ENCODE peak calls at places on chromosomes 5 and 9, in six cellular contexts. One of them, this sample, is unnamed.

GRCh38 chr5:9468070-9468388 is 77.8 kb downstream of the SEMA5A start:
- DNase-seq in GM23248: peak; percentile 97
- DNase-seq in GM12878: no peak
- DNase-seq in neural progenitor cell: no peak
- DNase-seq in hepatocyte: peak; percentile 76
- DNase-seq in A673: no peak
- DNase-seq in this sample: no peak

GRCh38 chr9:131654857-131655577 is 84.9 kb downstream of the RAPGEF1 start:
- DNase-seq in GM23248: no peak
- DNase-seq in GM12878: no peak
- DNase-seq in neural progenitor cell: no peak
- DNase-seq in hepatocyte: peak; percentile 75
- DNase-seq in A673: no peak
- DNase-seq in this sample: peak; percentile 95

GRCh38 chr5:165631235-165631634 is 2125.8 kb downstream of the MAT2B start:
- DNase-seq in GM23248: no peak
- DNase-seq in GM12878: no peak
- DNase-seq in neural progenitor cell: no peak
- DNase-seq in hepatocyte: no peak
- DNase-seq in A673: no peak
- DNase-seq in this sample: no peak

GRCh38 chr9:17065062-17065461 is 69.8 kb upstream of the CNTLN start:
- DNase-seq in GM23248: no peak
- DNase-seq in GM12878: no peak
- DNase-seq in neural progenitor cell: no peak
- DNase-seq in hepatocyte: no peak
- DNase-seq in A673: no peak
- DNase-seq in this sample: no peak

GRCh38 chr9:71796368-71796767 is 28.1 kb upstream of the CEMIP2 start:
- DNase-seq in GM23248: no peak
- DNase-seq in GM12878: peak; percentile 31
- DNase-seq in neural progenitor cell: no peak
- DNase-seq in hepatocyte: no peak
- DNase-seq in A673: no peak
- DNase-seq in this sample: no peak

GRCh38 chr9:110949081-110949480 is 89.2 kb downstream of the LPAR1 start:
- DNase-seq in GM23248: no peak
- DNase-seq in GM12878: no peak
- DNase-seq in neural progenitor cell: no peak
- DNase-seq in hepatocyte: no peak
- DNase-seq in A673: peak; percentile 66
- DNase-seq in this sample: no peak

GRCh38 chr5:1923766-1924165 is 41.0 kb upstream of the IRX4 start:
- DNase-seq in GM23248: no peak
- DNase-seq in GM12878: no peak
- DNase-seq in neural progenitor cell: no peak
- DNase-seq in hepatocyte: no peak
- DNase-seq in A673: no peak
- DNase-seq in this sample: no peak

GRCh38 chr9:6811436-6811835 is 53.7 kb downstream of the KDM4C start:
- DNase-seq in GM23248: peak; percentile 3
- DNase-seq in GM12878: no peak
- DNase-seq in neural progenitor cell: no peak
- DNase-seq in hepatocyte: no peak
- DNase-seq in A673: no peak
- DNase-seq in this sample: no peak

GRCh38 chr9:19493174-19493811 is 84.5 kb downstream of the ACER2 start:
- DNase-seq in GM23248: peak; percentile 83
- DNase-seq in GM12878: peak; percentile 11
- DNase-seq in neural progenitor cell: peak; percentile 69
- DNase-seq in hepatocyte: peak; percentile 76
- DNase-seq in A673: peak; percentile 44
- DNase-seq in this sample: peak; percentile 19

GRCh38 chr5:151648988-151649387 is 37.7 kb downstream of the SPARC start:
- DNase-seq in GM23248: no peak
- DNase-seq in GM12878: no peak
- DNase-seq in neural progenitor cell: peak; percentile 55
- DNase-seq in hepatocyte: no peak
- DNase-seq in A673: no peak
- DNase-seq in this sample: no peak

GRCh38 chr5:59099270-59099994 is 516.6 kb downstream of the RAB3C start:
- DNase-seq in GM23248: peak; percentile 86
- DNase-seq in GM12878: no peak
- DNase-seq in neural progenitor cell: no peak
- DNase-seq in hepatocyte: peak; percentile 43
- DNase-seq in A673: no peak
- DNase-seq in this sample: no peak

GRCh38 chr5:4584982-4585381 is 555.1 kb upstream of the ADAMTS16 start:
- DNase-seq in GM23248: peak; percentile 46
- DNase-seq in GM12878: no peak
- DNase-seq in neural progenitor cell: no peak
- DNase-seq in hepatocyte: peak; percentile 11
- DNase-seq in A673: no peak
- DNase-seq in this sample: no peak

GRCh38 chr5:80191991-80192398 is 63.9 kb downstream of the SERINC5 start:
- DNase-seq in GM23248: peak; percentile 22
- DNase-seq in GM12878: no peak
- DNase-seq in neural progenitor cell: peak; percentile 67
- DNase-seq in hepatocyte: no peak
- DNase-seq in A673: no peak
- DNase-seq in this sample: no peak

GRCh38 chr5:161925960-161926359 is 78.0 kb downstream of the GABRA1 start:
- DNase-seq in GM23248: no peak
- DNase-seq in GM12878: no peak
- DNase-seq in neural progenitor cell: no peak
- DNase-seq in hepatocyte: no peak
- DNase-seq in A673: no peak
- DNase-seq in this sample: no peak

GRCh38 chr5:131550606-131551005 is 84.4 kb downstream of the RAPGEF6 start:
- DNase-seq in GM23248: no peak
- DNase-seq in GM12878: no peak
- DNase-seq in neural progenitor cell: no peak
- DNase-seq in hepatocyte: no peak
- DNase-seq in A673: no peak
- DNase-seq in this sample: no peak

GRCh38 chr5:120108586-120109254 is 355.4 kb upstream of the PRR16 start:
- DNase-seq in GM23248: peak; percentile 70
- DNase-seq in GM12878: no peak
- DNase-seq in neural progenitor cell: no peak
- DNase-seq in hepatocyte: no peak
- DNase-seq in A673: no peak
- DNase-seq in this sample: no peak

GRCh38 chr5:143687604-143688003 is 124.4 kb upstream of the HMHB1 start:
- DNase-seq in GM23248: no peak
- DNase-seq in GM12878: no peak
- DNase-seq in neural progenitor cell: no peak
- DNase-seq in hepatocyte: no peak
- DNase-seq in A673: no peak
- DNase-seq in this sample: no peak

GRCh38 chr5:2981035-2981434 is 229.6 kb upstream of the IRX2 start:
- DNase-seq in GM23248: no peak
- DNase-seq in GM12878: no peak
- DNase-seq in neural progenitor cell: no peak
- DNase-seq in hepatocyte: no peak
- DNase-seq in A673: no peak
- DNase-seq in this sample: no peak

DNA sequence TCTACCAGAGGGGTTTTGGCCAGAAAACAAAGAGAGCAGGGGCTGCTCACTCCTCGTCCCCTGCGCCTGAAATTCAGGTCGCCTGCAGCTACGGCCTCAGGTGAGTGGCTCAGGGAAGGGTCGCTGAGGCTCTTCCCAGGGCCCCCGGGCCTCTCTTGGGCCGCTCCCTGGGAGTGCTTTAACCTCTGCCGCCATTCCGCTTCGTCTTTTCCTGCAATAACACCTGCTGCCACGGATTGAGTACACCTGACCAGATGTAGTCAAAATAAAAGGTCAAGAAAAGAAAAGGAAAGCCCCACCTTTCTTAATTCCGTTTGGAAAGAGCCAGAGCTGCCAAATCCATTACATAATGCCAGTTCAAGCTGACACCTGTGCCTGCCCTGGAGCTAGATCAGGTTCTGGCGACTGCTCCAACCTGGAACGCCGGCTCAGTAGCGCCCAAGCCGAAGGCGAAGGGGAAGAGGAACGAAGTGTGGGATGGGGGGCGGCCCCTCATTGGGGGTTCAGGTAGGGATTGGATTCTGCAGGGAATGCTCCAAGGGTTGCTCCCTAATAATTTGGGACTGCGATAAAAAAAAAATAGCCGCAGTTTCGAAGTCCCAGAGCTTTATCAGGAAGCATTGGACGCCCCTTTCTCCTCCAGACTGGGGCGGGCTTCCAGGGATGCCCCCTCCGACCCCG is 193.9 kb downstream of the MEF2C start:
- DNase-seq in GM23248: no peak
- DNase-seq in GM12878: no peak
- DNase-seq in neural progenitor cell: no peak
- DNase-seq in hepatocyte: no peak
- DNase-seq in A673: no peak
- DNase-seq in this sample: no peak
- TF ChIP-seq EZH2 in GM23248: no peak
- TF ChIP-seq EZH2 in GM12878: no peak
- TF ChIP-seq EZH2 in neural progenitor cell: peak; percentile 89
- TF ChIP-seq EZH2 in hepatocyte: peak; percentile 88
- TF ChIP-seq EZH2 in A673: no peak
- TF ChIP-seq EZH2 in this sample: no peak

DNA sequence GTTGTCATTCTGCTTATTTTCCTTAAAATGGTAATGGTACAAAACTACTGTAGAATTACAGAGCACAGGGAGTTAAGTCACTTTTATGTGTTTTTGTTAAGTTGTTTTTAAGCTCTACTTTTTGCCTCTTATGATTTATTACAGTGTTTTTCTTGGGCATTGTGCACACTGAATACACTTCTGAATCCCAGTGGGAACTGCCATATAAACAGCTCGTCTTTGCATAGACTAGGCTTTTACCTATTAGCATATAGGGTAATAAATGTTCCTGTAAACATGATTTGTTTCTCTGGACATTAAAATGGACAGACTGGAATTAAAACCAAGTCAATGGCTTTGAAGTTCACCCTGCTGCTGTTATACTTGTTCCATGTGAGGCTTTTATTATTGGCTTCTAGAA is 12.2 kb downstream of the KLF9 start:
- DNase-seq in GM23248: no peak
- DNase-seq in GM12878: no peak
- DNase-seq in neural progenitor cell: no peak
- DNase-seq in hepatocyte: no peak
- DNase-seq in A673: no peak
- DNase-seq in this sample: no peak
- H3K4me1 ChIP-seq in GM23248: peaks cover 38% of the 10 kb centered on the region
- H3K4me1 ChIP-seq in GM12878: peaks cover 17% of the 10 kb centered on the region
- H3K4me1 ChIP-seq in neural progenitor cell: peaks cover 14% of the 10 kb centered on the region
- H3K4me1 ChIP-seq in hepatocyte: peaks cover 11% of the 10 kb centered on the region
- H3K4me1 ChIP-seq in A673: peaks cover 4% of the 10 kb centered on the region
- H3K4me1 ChIP-seq in this sample: peaks cover 7% of the 10 kb centered on the region

DNA sequence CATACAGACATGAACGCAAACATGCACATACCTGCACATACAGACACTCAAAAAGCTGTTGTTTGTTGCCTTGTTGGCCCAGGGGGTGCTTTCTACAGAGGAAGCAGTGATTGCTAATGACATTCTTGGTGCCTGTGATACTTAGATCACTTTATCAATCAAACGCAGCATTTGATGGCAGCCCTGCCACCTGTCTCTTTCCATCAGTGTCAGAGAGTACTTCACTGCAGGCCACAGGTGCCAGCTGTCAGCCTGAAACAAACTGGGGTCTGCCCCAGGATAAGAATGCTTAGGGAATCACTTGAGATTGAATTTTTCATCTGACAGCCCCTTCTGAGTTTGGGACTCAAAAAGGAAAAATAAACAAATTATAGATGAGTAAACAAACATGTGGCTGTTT is 388.9 kb upstream of the SGCD start:
- DNase-seq in GM23248: no peak
- DNase-seq in GM12878: no peak
- DNase-seq in neural progenitor cell: no peak
- DNase-seq in hepatocyte: no peak
- DNase-seq in A673: no peak
- DNase-seq in this sample: no peak
- H3K4me3 ChIP-seq in GM23248: no peak overlapping the region
- H3K4me3 ChIP-seq in GM12878: no peak overlapping the region
- H3K4me3 ChIP-seq in neural progenitor cell: no peak overlapping the region
- H3K4me3 ChIP-seq in hepatocyte: no peak overlapping the region
- H3K4me3 ChIP-seq in A673: no peak overlapping the region
- H3K4me3 ChIP-seq in this sample: no peak overlapping the region

GRCh38 chr9:136630662-136630992 is 32.1 kb upstream of the EGFL7 start:
- DNase-seq in GM23248: no peak
- DNase-seq in GM12878: no peak
- DNase-seq in neural progenitor cell: no peak
- DNase-seq in hepatocyte: no peak
- DNase-seq in A673: no peak
- DNase-seq in this sample: no peak

GRCh38 chr9:136628287-136628686 is 34.4 kb upstream of the EGFL7 start:
- DNase-seq in GM23248: no peak
- DNase-seq in GM12878: no peak
- DNase-seq in neural progenitor cell: no peak
- DNase-seq in hepatocyte: no peak
- DNase-seq in A673: no peak
- DNase-seq in this sample: no peak

GRCh38 chr9:136629879-136630661 is 32.6 kb upstream of the EGFL7 start:
- DNase-seq in GM23248: peak; percentile 44
- DNase-seq in GM12878: no peak
- DNase-seq in neural progenitor cell: peak; percentile 90
- DNase-seq in hepatocyte: peak; percentile 80
- DNase-seq in A673: peak; percentile 75
- DNase-seq in this sample: peak; percentile 15

GRCh38 chr9:136629001-136629878 is 33.5 kb upstream of the EGFL7 start:
- DNase-seq in GM23248: no peak
- DNase-seq in GM12878: no peak
- DNase-seq in neural progenitor cell: no peak
- DNase-seq in hepatocyte: no peak
- DNase-seq in A673: no peak
- DNase-seq in this sample: no peak

GRCh38 chr9:136631038-136632000 is 31.4 kb upstream of the EGFL7 start:
- DNase-seq in GM23248: peak; percentile 80
- DNase-seq in GM12878: peak; percentile 40
- DNase-seq in neural progenitor cell: peak; percentile 87
- DNase-seq in hepatocyte: peak; percentile 87
- DNase-seq in A673: peak; percentile 89
- DNase-seq in this sample: peak; percentile 64
- TF ChIP-seq EZH2 in GM23248: no peak
- TF ChIP-seq EZH2 in GM12878: no peak
- TF ChIP-seq EZH2 in neural progenitor cell: no peak
- TF ChIP-seq EZH2 in hepatocyte: no peak
- TF ChIP-seq EZH2 in A673: no peak
- TF ChIP-seq EZH2 in this sample: no peak

DNA sequence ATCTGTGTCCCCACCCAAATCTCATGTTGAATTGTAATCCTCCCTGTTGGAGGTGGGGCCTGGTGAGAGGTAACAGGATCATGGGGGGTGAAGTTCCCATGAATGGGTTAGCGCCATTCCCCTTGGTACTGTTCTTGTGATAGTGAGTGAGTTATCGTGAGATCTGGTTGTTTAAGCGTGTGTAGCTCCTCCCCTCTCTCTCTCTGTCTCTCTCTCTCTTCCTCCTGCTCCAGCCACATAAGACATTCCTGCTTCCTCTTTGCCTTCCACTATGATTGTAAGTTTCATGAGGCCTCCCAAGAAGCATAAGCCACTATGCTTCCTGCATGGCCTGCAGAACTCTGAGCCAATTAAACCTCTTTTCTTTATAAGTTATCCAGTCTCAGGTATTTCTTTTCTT is 28.8 kb downstream of the C5orf15 start:
- DNase-seq in GM23248: no peak
- DNase-seq in GM12878: no peak
- DNase-seq in neural progenitor cell: no peak
- DNase-seq in hepatocyte: no peak
- DNase-seq in A673: no peak
- DNase-seq in this sample: no peak
- H3K4me1 ChIP-seq in GM23248: no peaks in the 10 kb centered on the region
- H3K4me1 ChIP-seq in GM12878: peaks cover 33% of the 10 kb centered on the region
- H3K4me1 ChIP-seq in neural progenitor cell: peaks cover 6% of the 10 kb centered on the region
- H3K4me1 ChIP-seq in hepatocyte: peaks cover 8% of the 10 kb centered on the region
- H3K4me1 ChIP-seq in A673: peaks cover 8% of the 10 kb centered on the region
- H3K4me1 ChIP-seq in this sample: peaks cover 10% of the 10 kb centered on the region